ENCODE peak calls at places on chromosomes 1 and 21, in five cellular contexts. Z is CD8-positive, alpha-beta T cell; R is vagina; S is right lobe of liver; A is A549. G is an unnamed sample.
A peak's percentile ranks its signal among the peaks of the same experiment; 100 is the strongest.

GRCh38 chr1:100077525-100077924 is 55.2 kb downstream of the SASS6 start:
- DNase-seq in S (no peak), Z (no peak), A (no peak), R (no peak), G (no peak)

GRCh38 chr1:61140778-61141177 is 58.4 kb downstream of the NFIA start:
- DNase-seq in R (no peak), S (no peak), Z (no peak), A (no peak), G (no peak)

GRCh38 chr1:206960676-206961386 is 9.4 kb downstream of the FCAMR start:
- DNase-seq in Z (no peak), S (no peak), R (no peak), A (no peak), G (no peak)

GRCh38 chr1:170377440-170377839 is 154.5 kb upstream of the GORAB start:
- DNase-seq in S (no peak), Z (no peak), A (no peak), R (no peak), G (no peak)

GRCh38 chr1:79726321-79726720 is 719.8 kb upstream of the ADGRL4 start:
- DNase-seq in Z (no peak), A (no peak), R (no peak), S (no peak), G (peak; percentile 85)

GRCh38 chr1:61198554-61198953 is 116.2 kb downstream of the NFIA start:
- DNase-seq in R (no peak), Z (no peak), A (no peak), S (no peak), G (no peak)

GRCh38 chr1:84156210-84156621 is 12.1 kb downstream of the PRKACB start:
- DNase-seq in A (peak; percentile 67), S (no peak), R (no peak), Z (no peak), G (no peak)

GRCh38 chr1:6483761-6484117 is 7.7 kb downstream of the PLEKHG5 start:
- DNase-seq in R (no peak), S (no peak), A (no peak), Z (no peak), G (no peak)

GRCh38 chr1:8015809-8016165 is 10.3 kb downstream of the ERRFI1 start:
- DNase-seq in R (no peak), S (no peak), A (no peak), Z (no peak), G (no peak)

GRCh38 chr1:182255494-182255893 is 136.1 kb downstream of the GLUL start:
- DNase-seq in A (no peak), S (no peak), Z (no peak), R (no peak), G (peak; percentile 79)

GRCh38 chr1:115251856-115252255 is 86.2 kb downstream of the NGF start:
- DNase-seq in S (no peak), A (no peak), R (no peak), Z (no peak), G (peak; percentile 90)

GRCh38 chr1:161182214-161182613 is 4.9 kb upstream of the B4GALT3 start:
- DNase-seq in S (peak; percentile 5), R (no peak), Z (no peak), A (peak; percentile 30), G (no peak)

GRCh38 chr1:112465122-112465521 is 43.6 kb upstream of the WNT2B start:
- DNase-seq in R (no peak), S (no peak), A (no peak), Z (no peak), G (peak; percentile 42)

GRCh38 chr1:18948913-18949688 is 7.4 kb downstream of the IFFO2 start:
- DNase-seq in Z (no peak), A (peak; percentile 56), R (no peak), S (peak; percentile 74), G (peak; percentile 35)

GRCh38 chr1:223846668-223847007 is 891 bp upstream of the TP53BP2 start:
- DNase-seq in R (no peak), Z (no peak), S (peak; percentile 49), A (peak; percentile 42), G (peak; percentile 48)

GRCh38 chr1:10225573-10225972 is 15.2 kb downstream of the KIF1B start:
- DNase-seq in S (no peak), R (no peak), A (no peak), Z (no peak), G (no peak)

GRCh38 chr1:228430243-228430642 is 13.6 kb upstream of the TRIM17 start:
- DNase-seq in Z (no peak), R (no peak), S (no peak), A (no peak), G (no peak)

GRCh38 chr1:219085082-219085481 is 88.6 kb upstream of the LYPLAL1 start:
- DNase-seq in Z (no peak), S (no peak), R (no peak), A (no peak), G (no peak)

GRCh38 chr1:235043234-235043633 is 85.4 kb downstream of the TOMM20 start:
- DNase-seq in S (no peak), A (no peak), R (no peak), Z (no peak), G (no peak)

GRCh38 chr1:20578062-20578461 is 10.8 kb upstream of the CDA start:
- DNase-seq in R (no peak), S (no peak), A (no peak), Z (no peak), G (no peak)

GRCh38 chr1:27037518-27037917 is 24.9 kb upstream of the TENT5B start:
- DNase-seq in A (no peak), S (no peak), R (no peak), Z (no peak), G (no peak)

GRCh38 chr1:16067127-16067768 is 6.2 kb downstream of the FAM131C start:
- DNase-seq in R (no peak), Z (no peak), S (peak; percentile 91), A (peak; percentile 52), G (no peak)

GRCh38 chr1:43520100-43520828 is 10.4 kb upstream of the PTPRF start:
- DNase-seq in S (no peak), Z (no peak), A (no peak), R (no peak), G (no peak)

GRCh38 chr1:15207829-15208429 is 39.1 kb upstream of the FHAD1 start:
- DNase-seq in S (no peak), A (no peak), R (no peak), Z (no peak), G (peak; percentile 67)

GRCh38 chr1:30034627-30035521 is 688.5 kb downstream of the MATN1 start:
- DNase-seq in R (no peak), Z (no peak), S (no peak), A (no peak), G (peak; percentile 8)

GRCh38 chr1:215082532-215083407 is at the start of gene KCNK2:
- DNase-seq in R (no peak), S (peak; percentile 16), Z (no peak), A (no peak), G (peak; percentile 37)

GRCh38 chr21:45060675-45061311 is 13.6 kb upstream of the ADARB1 start:
- DNase-seq in R (no peak), S (no peak), A (no peak), Z (no peak), G (no peak)

GRCh38 chr1:201773764-201774163 is 55.2 kb upstream of the IPO9 start:
- DNase-seq in R (no peak), S (no peak), Z (no peak), A (no peak), G (no peak)

DNA sequence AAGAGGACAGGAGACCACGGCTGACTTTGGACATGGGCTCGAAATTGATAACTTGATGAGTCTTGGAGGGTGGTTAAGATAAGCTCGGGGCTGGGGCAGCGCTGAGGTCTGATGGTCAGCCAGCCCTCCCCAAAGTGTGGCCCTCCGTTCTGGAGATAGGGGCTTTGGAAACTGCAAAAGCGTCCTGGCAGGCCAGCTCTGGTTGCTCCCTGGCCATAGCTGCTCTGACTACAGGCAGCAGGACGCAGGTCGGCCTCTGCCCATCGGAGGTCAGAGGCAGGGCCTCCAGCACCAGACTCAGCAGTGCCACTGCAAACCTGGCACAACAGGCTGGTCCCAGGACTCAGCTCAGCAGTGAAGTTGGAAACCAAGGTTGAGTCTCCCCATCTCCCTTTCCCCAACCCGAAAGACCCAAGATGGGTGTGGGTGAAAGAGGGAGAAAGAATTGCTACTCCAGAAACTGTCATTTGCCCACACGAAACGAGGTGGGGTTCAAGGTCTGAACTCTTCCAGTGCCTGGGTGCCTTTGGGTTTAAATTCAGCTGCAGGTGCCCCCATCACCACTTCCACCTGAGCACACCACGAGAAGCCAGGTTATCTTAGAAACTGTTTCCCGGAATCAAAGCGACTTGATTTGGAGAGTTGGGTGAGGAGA is 4.8 kb downstream of the SIM2 start:
- DNase-seq in R (no peak), A (no peak), Z (no peak), S (no peak), G (no peak)
- H3K4me3 ChIP-seq in R (no peak overlapping the region), A (no peak overlapping the region), Z (no peak overlapping the region), S (no peak overlapping the region), G (no peak overlapping the region)

GRCh38 chr1:209370616-209371015 is 212.9 kb upstream of the CAMK1G start:
- DNase-seq in R (no peak), S (no peak), Z (no peak), A (no peak), G (no peak)
- H3K27ac ChIP-seq in R (no peak overlapping the region), S (no peak overlapping the region), Z (no peak overlapping the region), A (no peak overlapping the region), G (no peak overlapping the region)

DNA sequence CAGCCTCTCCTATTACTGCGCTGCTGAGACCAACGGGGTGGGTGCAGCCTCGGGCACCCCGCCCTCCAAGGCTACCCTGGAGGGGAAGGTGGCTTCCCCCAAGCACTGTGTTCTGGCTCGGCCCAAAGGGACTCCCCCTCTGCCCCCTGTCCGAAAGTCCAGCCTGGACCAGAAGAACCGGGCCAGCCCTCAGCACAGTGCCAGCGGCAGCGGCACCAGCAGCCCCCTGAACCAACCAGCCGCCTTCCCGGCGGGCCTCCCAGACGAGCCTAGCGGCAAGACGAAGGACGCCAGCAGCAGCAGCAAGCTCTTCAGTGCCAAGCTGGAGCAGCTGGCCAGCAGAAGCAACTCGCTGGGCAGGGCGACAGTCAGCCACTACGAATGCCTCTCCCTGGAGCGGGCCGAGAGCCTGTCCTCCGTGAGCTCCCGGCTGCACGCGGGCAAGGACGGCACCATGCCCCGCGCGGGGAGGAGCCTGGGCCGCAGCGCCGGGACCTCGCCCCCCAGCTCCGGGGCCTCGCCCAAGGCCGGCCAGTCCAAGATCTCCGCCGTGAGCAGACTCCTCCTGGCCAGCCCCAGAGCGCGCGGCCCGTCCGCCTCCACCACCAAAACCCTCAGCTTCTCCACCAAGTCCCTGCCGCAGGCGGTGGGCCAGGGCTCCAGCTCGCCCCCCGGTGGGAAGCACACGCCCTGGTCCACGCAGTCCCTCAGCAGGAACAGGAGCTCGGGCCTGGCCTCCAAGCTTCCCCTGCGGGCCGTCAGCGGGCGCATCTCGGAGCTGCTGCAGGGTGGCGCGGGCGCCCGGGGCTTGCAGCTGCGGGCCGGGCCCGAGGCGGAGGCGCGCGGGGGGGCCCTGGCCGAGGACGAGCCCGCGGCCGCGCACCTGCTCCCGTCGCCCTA is 533.1 kb downstream of the KIF26B start:
- DNase-seq in A (no peak), R (no peak), Z (no peak), S (no peak), G (no peak)
- TF ChIP-seq CTCF in A (no peak), R (no peak), Z (no peak), S (no peak), G (no peak)

DNA sequence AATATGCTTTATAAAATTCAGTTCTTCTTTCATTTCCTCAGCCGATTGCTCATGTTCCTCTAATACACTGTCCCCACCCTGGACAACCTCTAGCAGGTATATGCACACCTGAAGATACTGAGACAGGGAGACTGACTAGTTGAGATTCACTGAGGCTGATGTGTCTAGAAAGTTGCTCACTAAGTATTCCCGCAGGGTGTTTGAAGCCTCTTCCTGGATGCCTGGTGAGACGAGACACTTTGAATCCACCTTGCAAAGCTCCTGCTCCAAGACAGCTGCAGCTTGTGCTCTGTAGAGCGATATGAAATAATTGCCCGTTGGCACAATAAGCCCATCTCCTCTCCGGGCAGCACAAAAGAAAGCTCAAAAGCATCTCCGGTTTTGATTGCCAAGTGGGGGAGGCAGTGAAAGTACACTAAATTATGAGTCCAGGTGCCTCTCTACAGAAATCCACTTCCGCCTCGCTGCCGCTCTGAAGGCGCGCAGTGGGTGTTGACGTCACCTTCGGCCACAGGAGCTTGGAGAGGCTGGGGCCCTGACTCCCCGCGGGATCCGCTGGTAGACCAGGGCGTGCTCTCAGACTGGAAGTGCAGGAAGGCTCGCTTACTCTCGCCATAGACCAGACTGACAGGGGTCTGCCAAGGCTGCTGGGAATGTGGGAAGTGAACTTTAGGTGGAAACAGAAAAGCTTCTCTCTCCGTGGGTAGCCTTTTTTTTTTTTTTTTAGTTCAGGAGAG is 46.3 kb downstream of the GPA33 start:
- DNase-seq in S (peak; percentile 78), A (peak; percentile 42), R (no peak), Z (peak; percentile 39), G (peak; percentile 49)
- H3K4me3 ChIP-seq in S (peak overlapping the region; percentile 30), A (peak overlapping the region; percentile 36), R (peak overlapping the region; percentile 23), Z (peak overlapping the region; percentile 74), G (no peak overlapping the region)

G was measured in cardiac muscle cell.